ENCODE peak calls at places on chromosomes 6 and 20, in five cellular contexts. One of them, this sample, is unnamed.

GRCh38 chr6:129140571-129140970 is 257.6 kb downstream of the LAMA2 start:
- DNase-seq in foreskin fibroblast: peak; percentile 42
- DNase-seq in AG09319: no peak
- DNase-seq in GM20000: no peak
- DNase-seq in ovary: peak; percentile 63
- DNase-seq in this sample: no peak

GRCh38 chr6:63347599-63347998 is 27.8 kb upstream of the LGSN start:
- DNase-seq in ovary: no peak
- DNase-seq in GM20000: no peak
- DNase-seq in AG09319: peak; percentile 40
- DNase-seq in foreskin fibroblast: peak; percentile 86
- DNase-seq in this sample: no peak

GRCh38 chr6:160978141-160978926 is 13.2 kb upstream of the MAP3K4 start:
- DNase-seq in GM20000: no peak
- DNase-seq in foreskin fibroblast: peak; percentile 88
- DNase-seq in ovary: no peak
- DNase-seq in AG09319: no peak
- DNase-seq in this sample: no peak

GRCh38 chr20:60569116-60569515 is 610.9 kb downstream of the CDH26 start:
- DNase-seq in ovary: no peak
- DNase-seq in AG09319: no peak
- DNase-seq in GM20000: no peak
- DNase-seq in foreskin fibroblast: no peak
- DNase-seq in this sample: no peak

GRCh38 chr20:419556-420168 is 11.6 kb downstream of the RBCK1 start:
- DNase-seq in foreskin fibroblast: no peak
- DNase-seq in ovary: no peak
- DNase-seq in AG09319: no peak
- DNase-seq in GM20000: no peak
- DNase-seq in this sample: no peak

GRCh38 chr6:98871821-98872220 is 37.4 kb downstream of the POU3F2 start:
- DNase-seq in GM20000: no peak
- DNase-seq in AG09319: no peak
- DNase-seq in ovary: no peak
- DNase-seq in foreskin fibroblast: no peak
- DNase-seq in this sample: no peak

GRCh38 chr20:45822863-45823262 is 4.2 kb downstream of the TNNC2 start:
- DNase-seq in AG09319: no peak
- DNase-seq in foreskin fibroblast: peak; percentile 70
- DNase-seq in ovary: no peak
- DNase-seq in GM20000: no peak
- DNase-seq in this sample: no peak

GRCh38 chr6:125867483-125867935 is 76.7 kb downstream of the NCOA7 start:
- DNase-seq in GM20000: no peak
- DNase-seq in foreskin fibroblast: peak; percentile 79
- DNase-seq in ovary: no peak
- DNase-seq in AG09319: peak; percentile 69
- DNase-seq in this sample: no peak

GRCh38 chr6:46895930-46896329 is 25.8 kb downstream of the ADGRF5 start:
- DNase-seq in ovary: no peak
- DNase-seq in AG09319: no peak
- DNase-seq in GM20000: no peak
- DNase-seq in foreskin fibroblast: no peak
- DNase-seq in this sample: no peak

GRCh38 chr6:30325873-30326445 is 768 bp upstream of the TRIM39 start:
- DNase-seq in ovary: peak; percentile 20
- DNase-seq in foreskin fibroblast: no peak
- DNase-seq in AG09319: no peak
- DNase-seq in GM20000: no peak
- DNase-seq in this sample: no peak

GRCh38 chr6:111657146-111657545 is 51.5 kb upstream of the TRAF3IP2 start:
- DNase-seq in foreskin fibroblast: peak; percentile 82
- DNase-seq in ovary: no peak
- DNase-seq in AG09319: no peak
- DNase-seq in GM20000: no peak
- DNase-seq in this sample: no peak

GRCh38 chr6:90753820-90754604 is 167.1 kb upstream of the MAP3K7 start:
- DNase-seq in GM20000: no peak
- DNase-seq in foreskin fibroblast: no peak
- DNase-seq in ovary: no peak
- DNase-seq in AG09319: no peak
- DNase-seq in this sample: no peak

GRCh38 chr6:113632220-113632864 is 224.8 kb upstream of the MARCKS start:
- DNase-seq in foreskin fibroblast: peak; percentile 87
- DNase-seq in ovary: no peak
- DNase-seq in GM20000: peak; percentile 33
- DNase-seq in AG09319: peak; percentile 49
- DNase-seq in this sample: no peak

GRCh38 chr20:8153281-8153908 is 21.3 kb downstream of the PLCB1 start:
- DNase-seq in ovary: no peak
- DNase-seq in AG09319: no peak
- DNase-seq in foreskin fibroblast: peak; percentile 41
- DNase-seq in GM20000: no peak
- DNase-seq in this sample: no peak

GRCh38 chr6:78867370-78868040 is at the start of gene IRAK1BP1:
- DNase-seq in GM20000: peak; percentile 86
- DNase-seq in AG09319: peak; percentile 42
- DNase-seq in foreskin fibroblast: peak; percentile 93
- DNase-seq in ovary: peak; percentile 76
- DNase-seq in this sample: peak; percentile 33

GRCh38 chr6:139148557-139149220 is 13.8 kb downstream of the HECA start:
- DNase-seq in AG09319: no peak
- DNase-seq in GM20000: no peak
- DNase-seq in ovary: no peak
- DNase-seq in foreskin fibroblast: no peak
- DNase-seq in this sample: no peak

GRCh38 chr6:83853178-83853967 is at the start of gene RIPPLY2:
- DNase-seq in AG09319: no peak
- DNase-seq in foreskin fibroblast: peak; percentile 75
- DNase-seq in ovary: no peak
- DNase-seq in GM20000: peak; percentile 28
- DNase-seq in this sample: no peak

GRCh38 chr6:41700577-41701347 is 34.6 kb downstream of the TFEB start:
- DNase-seq in ovary: no peak
- DNase-seq in GM20000: no peak
- DNase-seq in foreskin fibroblast: no peak
- DNase-seq in AG09319: no peak
- DNase-seq in this sample: no peak

GRCh38 chr6:1686117-1687098 is 76.7 kb downstream of the FOXC1 start:
- DNase-seq in GM20000: no peak
- DNase-seq in ovary: no peak
- DNase-seq in foreskin fibroblast: peak; percentile 95
- DNase-seq in AG09319: peak; percentile 96
- DNase-seq in this sample: no peak

GRCh38 chr20:17654649-17655285 is 27.3 kb downstream of the RRBP1 start:
- DNase-seq in GM20000: no peak
- DNase-seq in ovary: no peak
- DNase-seq in foreskin fibroblast: peak; percentile 80
- DNase-seq in AG09319: no peak
- DNase-seq in this sample: no peak

GRCh38 chr6:123520208-123520607 is 116.5 kb downstream of the TRDN start:
- DNase-seq in ovary: no peak
- DNase-seq in GM20000: no peak
- DNase-seq in AG09319: no peak
- DNase-seq in foreskin fibroblast: no peak
- DNase-seq in this sample: no peak

GRCh38 chr6:26199773-26200728 is 112.8 kb downstream of the HFE start:
- DNase-seq in GM20000: no peak
- DNase-seq in foreskin fibroblast: peak; percentile 51
- DNase-seq in AG09319: no peak
- DNase-seq in ovary: no peak
- DNase-seq in this sample: no peak

GRCh38 chr6:170444056-170444505 is 109.0 kb downstream of the PSMB1 start:
- DNase-seq in GM20000: no peak
- DNase-seq in ovary: no peak
- DNase-seq in AG09319: no peak
- DNase-seq in foreskin fibroblast: no peak
- DNase-seq in this sample: no peak

GRCh38 chr6:83216806-83217205 is 23.6 kb downstream of the RWDD2A start:
- DNase-seq in AG09319: no peak
- DNase-seq in GM20000: no peak
- DNase-seq in ovary: no peak
- DNase-seq in foreskin fibroblast: peak; percentile 48
- DNase-seq in this sample: no peak

GRCh38 chr6:40413231-40413755 is 173.9 kb downstream of the LRFN2 start:
- DNase-seq in GM20000: no peak
- DNase-seq in ovary: no peak
- DNase-seq in AG09319: no peak
- DNase-seq in foreskin fibroblast: no peak
- DNase-seq in this sample: no peak

DNA sequence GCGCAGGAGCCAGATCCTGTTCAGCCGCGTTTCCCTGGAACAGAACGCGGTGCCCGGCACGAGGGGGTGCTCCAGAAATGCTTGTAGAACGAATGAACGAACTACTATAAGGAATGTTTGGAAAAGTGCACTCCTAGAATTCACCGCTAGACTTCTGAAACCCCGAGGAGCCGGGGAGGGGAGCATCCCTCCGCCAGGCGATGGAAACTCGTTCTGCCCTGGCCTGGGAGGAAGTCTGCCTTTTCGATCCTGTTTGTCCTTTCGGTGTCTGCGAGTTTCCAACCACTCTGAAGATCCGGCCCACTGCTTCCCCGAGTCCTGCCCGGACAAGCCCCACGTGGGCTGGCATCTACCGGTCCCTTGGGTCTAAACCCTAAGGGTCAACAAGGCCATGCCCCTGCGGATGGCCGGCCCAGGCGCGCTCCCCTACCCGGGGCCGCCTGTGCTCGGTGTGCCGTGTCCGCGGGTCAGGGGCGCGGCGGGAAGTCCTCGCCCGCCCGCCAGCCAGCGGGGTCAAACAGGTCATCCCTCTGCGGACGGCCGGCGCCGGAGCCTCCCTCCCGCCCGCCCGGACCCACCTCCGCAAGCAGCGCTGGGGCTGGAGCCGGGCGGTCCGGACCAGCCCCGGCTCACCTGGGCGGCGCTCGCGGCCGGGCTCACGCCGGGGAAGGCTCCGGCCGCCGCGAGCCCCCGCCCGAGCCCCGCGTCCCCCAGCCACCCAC is 521 bp downstream of the SULF2 start:
- DNase-seq in foreskin fibroblast: peak; percentile 53
- DNase-seq in ovary: peak; percentile 54
- DNase-seq in GM20000: peak; percentile 55
- DNase-seq in AG09319: no peak
- DNase-seq in this sample: no peak
- TF ChIP-seq CTCF in foreskin fibroblast: peak; percentile 37
- TF ChIP-seq CTCF in ovary: peak; percentile 19
- TF ChIP-seq CTCF in GM20000: no peak
- TF ChIP-seq CTCF in AG09319: peak; percentile 3
- TF ChIP-seq CTCF in this sample: no peak

DNA sequence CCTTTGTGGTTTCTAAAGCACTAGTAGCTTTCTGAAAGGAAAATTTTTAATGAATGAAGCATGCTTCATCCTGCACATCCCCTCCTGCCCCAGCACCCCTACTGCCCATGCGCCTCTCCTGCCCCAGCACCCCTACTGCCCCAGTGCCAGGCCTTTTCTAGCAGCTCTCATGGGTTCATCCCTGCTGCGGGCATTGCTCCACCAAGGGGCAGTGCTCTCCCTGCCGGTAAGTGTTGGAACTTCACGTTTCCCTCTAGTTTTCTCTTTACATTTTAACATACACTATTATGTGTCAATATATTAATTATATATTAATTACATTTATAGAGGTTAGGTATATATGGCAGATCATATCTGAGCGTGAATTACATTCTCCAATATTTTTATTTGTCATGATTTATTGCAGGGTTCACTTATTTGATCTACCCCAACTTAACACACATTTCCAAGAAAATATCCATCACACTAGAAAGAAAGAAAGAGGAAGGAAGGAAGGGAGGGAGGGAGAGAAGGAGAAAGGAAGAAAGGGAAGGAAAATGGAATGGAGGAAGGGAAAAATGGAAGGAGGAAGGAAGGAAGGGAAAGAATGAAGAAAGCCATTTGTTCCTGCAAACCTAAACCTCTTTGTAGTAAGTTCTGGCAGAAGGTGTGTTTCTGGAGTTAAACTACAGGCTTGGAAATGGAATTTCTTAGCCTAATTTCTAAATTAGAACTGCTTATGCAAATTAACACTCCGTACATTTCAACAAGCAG is 46.8 kb downstream of the CEP43 start:
- DNase-seq in GM20000: no peak
- DNase-seq in AG09319: no peak
- DNase-seq in foreskin fibroblast: no peak
- DNase-seq in ovary: no peak
- DNase-seq in this sample: no peak
- TF ChIP-seq CTCF in GM20000: no peak
- TF ChIP-seq CTCF in AG09319: no peak
- TF ChIP-seq CTCF in foreskin fibroblast: no peak
- TF ChIP-seq CTCF in ovary: no peak
- TF ChIP-seq CTCF in this sample: no peak

GRCh38 chr6:80523531-80523970 is 417.1 kb downstream of the BCKDHB start:
- DNase-seq in GM20000: no peak
- DNase-seq in foreskin fibroblast: peak; percentile 48
- DNase-seq in AG09319: no peak
- DNase-seq in ovary: no peak
- DNase-seq in this sample: no peak
- TF ChIP-seq CTCF in GM20000: no peak
- TF ChIP-seq CTCF in foreskin fibroblast: peak; percentile 9
- TF ChIP-seq CTCF in AG09319: peak; percentile 26
- TF ChIP-seq CTCF in ovary: no peak
- TF ChIP-seq CTCF in this sample: no peak

DNA sequence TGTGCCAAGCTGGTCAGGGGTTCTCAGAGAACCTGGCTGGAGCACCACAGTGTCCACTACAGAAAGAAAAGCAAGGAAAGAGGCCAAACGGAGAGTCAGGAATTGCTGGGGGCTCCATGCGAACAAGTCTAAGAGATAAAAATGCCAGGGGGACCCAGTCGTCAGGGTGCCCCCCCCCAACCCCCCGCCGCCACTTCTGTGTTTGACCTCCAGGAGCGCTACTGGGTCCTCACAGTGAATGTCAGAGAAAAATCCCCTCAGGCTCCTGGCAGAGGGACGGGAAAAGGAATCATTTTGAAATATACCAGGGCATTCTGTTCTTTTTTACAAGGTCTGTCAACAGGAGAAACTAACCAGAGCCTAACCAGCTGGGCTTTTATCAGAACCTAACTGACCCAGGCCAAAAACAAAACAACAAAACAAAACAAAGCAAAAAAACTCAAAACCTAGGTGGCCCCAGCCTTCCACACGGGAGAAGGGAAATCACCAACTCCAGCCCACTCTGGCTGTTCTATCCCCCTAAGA is 17.9 kb upstream of the NELFCD start:
- DNase-seq in foreskin fibroblast: no peak
- DNase-seq in AG09319: no peak
- DNase-seq in ovary: no peak
- DNase-seq in GM20000: no peak
- DNase-seq in this sample: no peak
- TF ChIP-seq CTCF in foreskin fibroblast: no peak
- TF ChIP-seq CTCF in AG09319: no peak
- TF ChIP-seq CTCF in ovary: no peak
- TF ChIP-seq CTCF in GM20000: no peak
- TF ChIP-seq CTCF in this sample: no peak

GRCh38 chr6:158205220-158205944 is 37.2 kb downstream of the GTF2H5 start:
- DNase-seq in AG09319: no peak
- DNase-seq in foreskin fibroblast: no peak
- DNase-seq in GM20000: no peak
- DNase-seq in ovary: no peak
- DNase-seq in this sample: no peak
- TF ChIP-seq CTCF in AG09319: peak; percentile 44
- TF ChIP-seq CTCF in foreskin fibroblast: peak; percentile 31
- TF ChIP-seq CTCF in GM20000: no peak
- TF ChIP-seq CTCF in ovary: no peak
- TF ChIP-seq CTCF in this sample: no peak

GRCh38 chr20:21125849-21126840 is at the start of gene KIZ:
- DNase-seq in AG09319: peak; percentile 89
- DNase-seq in GM20000: peak; percentile 97
- DNase-seq in foreskin fibroblast: peak; percentile 99
- DNase-seq in ovary: peak; percentile 97
- DNase-seq in this sample: peak; percentile 92
- TF ChIP-seq CTCF in AG09319: peak; percentile 13
- TF ChIP-seq CTCF in GM20000: peak; percentile 26
- TF ChIP-seq CTCF in foreskin fibroblast: peak; percentile 21
- TF ChIP-seq CTCF in ovary: peak; percentile 41
- TF ChIP-seq CTCF in this sample: peak; percentile 2

This sample was measured in omental fat pad.